ENCODE peak calls at places on chromosomes 4 and X, in five cellular contexts. U, A, R, Z and Q are unnamed samples.

GRCh38 chr4:82890913-82891727 is at the start of gene SEC31A:
- DNase-seq in A (peak; percentile 84), Z (peak; percentile 94), R (peak; percentile 92), U (peak; percentile 94), Q (peak; percentile 99)

GRCh38 chrX:25344191-25344936 is 328.6 kb upstream of the ARX start:
- DNase-seq in U (no peak), Z (no peak), A (no peak), R (no peak), Q (no peak)

GRCh38 chr4:181674315-181674714 is 568.9 kb upstream of the TENM3 start:
- DNase-seq in A (no peak), R (peak; percentile 62), Z (no peak), U (no peak), Q (no peak)

GRCh38 chr4:34182346-34182745 is 2062.0 kb downstream of the ARAP2 start:
- DNase-seq in Z (no peak), U (no peak), A (no peak), R (peak; percentile 52), Q (no peak)

GRCh38 chr4:78954048-78954666 is 14.9 kb upstream of the PAQR3 start:
- DNase-seq in Z (no peak), A (no peak), U (no peak), R (no peak), Q (no peak)

GRCh38 chr4:118154643-118155042 is 120.4 kb downstream of the NDST3 start:
- DNase-seq in R (peak; percentile 63), U (no peak), A (no peak), Z (no peak), Q (no peak)

GRCh38 chr4:141473026-141473540 is 163.3 kb upstream of the IL15 start:
- DNase-seq in Z (no peak), U (no peak), R (no peak), A (no peak), Q (no peak)

GRCh38 chrX:115719171-115719570 is 158.2 kb downstream of the PLS3 start:
- DNase-seq in A (no peak), R (no peak), Z (no peak), U (no peak), Q (no peak)

GRCh38 chr4:156298230-156298629 is 344.6 kb upstream of the CTSO start:
- DNase-seq in A (no peak), Z (no peak), U (no peak), R (peak; percentile 97), Q (no peak)

GRCh38 chr4:21811576-21811975 is 137.0 kb downstream of the KCNIP4 start:
- DNase-seq in U (no peak), R (no peak), Z (no peak), A (no peak), Q (no peak)

GRCh38 chrX:64894454-64895038 is 81.7 kb downstream of the ZC4H2 start:
- DNase-seq in A (no peak), R (peak; percentile 5), U (no peak), Z (peak; percentile 16), Q (no peak)

GRCh38 chrX:14497184-14497666 is 32.1 kb upstream of the GLRA2 start:
- DNase-seq in U (no peak), Z (peak; percentile 17), R (peak; percentile 4), A (peak; percentile 12), Q (no peak)

GRCh38 chr4:53905935-53906377 is 158.4 kb downstream of the CHIC2 start:
- DNase-seq in U (peak; percentile 60), A (peak; percentile 7), Z (no peak), R (peak; percentile 78), Q (no peak)

GRCh38 chrX:3663576-3664290 is 49.7 kb downstream of the PRKX start:
- DNase-seq in Z (peak; percentile 65), U (no peak), A (no peak), R (no peak), Q (peak; percentile 76)

GRCh38 chrX:96311366-96311765 is 373.3 kb upstream of the DIAPH2 start:
- DNase-seq in U (no peak), R (no peak), Z (no peak), A (no peak), Q (no peak)

GRCh38 chr4:152961041-152961751 is 25.1 kb downstream of the FHDC1 start:
- DNase-seq in U (no peak), A (no peak), R (no peak), Z (no peak), Q (no peak)

GRCh38 chrX:24098932-24099331 is 44.2 kb downstream of the EIF2S3 start:
- DNase-seq in R (no peak), A (no peak), Z (no peak), U (no peak), Q (no peak)

GRCh38 chrX:40054793-40055192 is 43.0 kb downstream of the BCOR start:
- DNase-seq in R (peak; percentile 62), A (no peak), U (no peak), Z (no peak), Q (no peak)

GRCh38 chr4:140052050-140052449 is 101.9 kb downstream of the MAML3 start:
- DNase-seq in A (no peak), Z (no peak), U (no peak), R (peak; percentile 51), Q (no peak)

GRCh38 chr4:81405900-81406401 is 65.8 kb downstream of the RASGEF1B start:
- DNase-seq in R (peak; percentile 77), U (no peak), A (peak; percentile 13), Z (no peak), Q (no peak)

GRCh38 chrX:115968436-115969252 is 201.9 kb upstream of the AGTR2 start:
- DNase-seq in A (no peak), Z (no peak), R (no peak), U (peak; percentile 21), Q (no peak)

GRCh38 chr4:8318509-8318908 is 49.0 kb downstream of the HTRA3 start:
- DNase-seq in R (no peak), A (no peak), U (no peak), Z (no peak), Q (peak; percentile 81)

GRCh38 chr4:141702472-141703182 is 66.2 kb downstream of the IL15 start:
- DNase-seq in A (no peak), U (no peak), R (peak; percentile 49), Z (no peak), Q (no peak)

GRCh38 chr4:178462710-178463109 is 1020.5 kb upstream of the AGA start:
- DNase-seq in R (no peak), Z (no peak), U (no peak), A (no peak), Q (no peak)

DNA sequence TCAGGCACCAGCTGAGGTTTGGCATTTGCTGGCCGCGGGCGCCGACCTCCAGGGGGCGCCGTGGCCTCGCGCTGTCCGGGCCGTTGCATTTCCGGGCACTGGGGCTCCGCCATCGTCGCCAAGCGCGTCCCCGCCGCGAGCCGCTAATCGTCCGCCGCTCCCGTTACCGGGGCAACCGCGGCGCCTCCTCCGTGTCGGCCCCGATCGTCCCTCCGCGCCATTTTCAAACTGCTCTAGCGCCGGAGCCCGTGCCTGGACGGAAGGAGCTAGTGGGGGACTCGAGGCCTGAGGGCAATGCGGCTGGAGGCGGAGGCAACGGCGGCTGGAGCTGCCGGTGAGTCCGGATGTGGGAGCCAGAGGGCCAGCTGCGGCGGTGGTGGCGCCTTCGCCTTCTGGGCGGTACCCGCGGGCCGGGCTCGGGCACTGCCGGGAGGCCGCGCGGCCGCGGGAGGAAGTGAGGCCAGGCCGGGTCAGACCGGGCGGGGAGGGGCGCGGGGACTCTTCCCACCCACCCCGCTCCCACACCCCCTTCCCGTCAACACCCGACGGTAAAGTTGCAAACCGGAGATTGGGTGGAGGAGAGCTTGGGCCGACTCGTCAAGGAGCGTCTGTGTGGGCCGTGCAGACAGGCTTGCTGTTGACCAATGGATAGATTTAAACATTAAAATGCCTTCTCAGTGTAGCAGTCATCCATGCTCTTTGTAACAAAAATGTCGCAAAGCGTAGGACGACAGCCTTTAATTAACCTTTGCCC is at the start of gene CEP135:
- DNase-seq in A (peak; percentile 75), Z (peak; percentile 89), R (peak; percentile 88), U (peak; percentile 93), Q (peak; percentile 85)
- TF ChIP-seq POLR2A in A (peak; percentile 88), Z (no peak), R (peak; percentile 80), U (no peak), Q (no peak)

DNA sequence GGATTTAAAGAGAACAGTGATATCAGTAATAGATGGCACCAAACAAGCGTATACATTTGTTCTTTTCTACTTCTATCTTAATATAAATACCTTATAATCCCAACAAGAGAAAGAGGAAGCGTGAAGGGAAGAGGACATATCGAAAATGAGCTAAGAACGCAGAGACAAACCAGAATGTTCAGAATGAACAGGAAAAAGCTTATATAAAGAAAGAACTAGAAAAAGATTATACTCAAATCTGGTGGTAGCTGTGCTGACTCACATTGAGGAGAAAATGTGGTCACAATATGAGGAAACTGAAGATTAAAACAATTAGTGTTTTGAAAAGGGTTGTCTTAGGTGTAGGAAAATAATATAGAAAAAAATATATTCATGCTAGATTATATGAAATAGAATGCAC is 2.0 kb upstream of the GPR34 start:
- DNase-seq in Z (no peak), U (no peak), R (no peak), A (no peak), Q (no peak)
- H3K4me3 ChIP-seq in Z (no peak overlapping the region), U (no peak overlapping the region), R (no peak overlapping the region), A (no peak overlapping the region), Q (no peak overlapping the region)

GRCh38 chr4:56655627-56656345 is 25.3 kb downstream of the HOPX start:
- DNase-seq in U (peak; percentile 11), R (no peak), A (no peak), Z (no peak), Q (no peak)

GRCh38 chr4:56655209-56655626 is 25.9 kb downstream of the HOPX start:
- DNase-seq in U (no peak), R (peak; percentile 12), A (no peak), Z (no peak), Q (no peak)

GRCh38 chr4:56657128-56657527 is 24.0 kb downstream of the HOPX start:
- DNase-seq in R (no peak), Z (no peak), U (no peak), A (no peak), Q (no peak)

GRCh38 chr4:56657818-56658217 is 23.3 kb downstream of the HOPX start:
- DNase-seq in Z (no peak), U (no peak), R (no peak), A (no peak), Q (no peak)

DNA sequence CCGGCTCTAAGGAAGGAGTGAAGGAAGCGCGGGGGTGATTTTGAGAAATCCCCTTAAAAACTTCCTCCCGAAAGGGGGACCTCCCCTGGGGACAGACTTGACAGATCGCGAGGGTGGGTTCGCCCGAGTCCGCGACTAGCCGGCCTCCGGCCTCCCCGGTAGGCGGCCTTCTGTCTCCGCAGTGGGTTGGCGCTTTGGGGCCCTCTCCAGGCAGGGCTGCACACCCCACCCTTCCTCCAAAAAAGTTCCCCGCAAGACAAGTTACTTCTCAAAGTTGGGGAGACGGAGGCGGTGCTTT is 24.8 kb downstream of the HOPX start:
- DNase-seq in Z (peak; percentile 23), A (no peak), R (no peak), U (no peak), Q (no peak)
- TF ChIP-seq CTCF in Z (no peak), A (peak; percentile 4), R (peak; percentile 25), U (no peak), Q (no peak)

DNA sequence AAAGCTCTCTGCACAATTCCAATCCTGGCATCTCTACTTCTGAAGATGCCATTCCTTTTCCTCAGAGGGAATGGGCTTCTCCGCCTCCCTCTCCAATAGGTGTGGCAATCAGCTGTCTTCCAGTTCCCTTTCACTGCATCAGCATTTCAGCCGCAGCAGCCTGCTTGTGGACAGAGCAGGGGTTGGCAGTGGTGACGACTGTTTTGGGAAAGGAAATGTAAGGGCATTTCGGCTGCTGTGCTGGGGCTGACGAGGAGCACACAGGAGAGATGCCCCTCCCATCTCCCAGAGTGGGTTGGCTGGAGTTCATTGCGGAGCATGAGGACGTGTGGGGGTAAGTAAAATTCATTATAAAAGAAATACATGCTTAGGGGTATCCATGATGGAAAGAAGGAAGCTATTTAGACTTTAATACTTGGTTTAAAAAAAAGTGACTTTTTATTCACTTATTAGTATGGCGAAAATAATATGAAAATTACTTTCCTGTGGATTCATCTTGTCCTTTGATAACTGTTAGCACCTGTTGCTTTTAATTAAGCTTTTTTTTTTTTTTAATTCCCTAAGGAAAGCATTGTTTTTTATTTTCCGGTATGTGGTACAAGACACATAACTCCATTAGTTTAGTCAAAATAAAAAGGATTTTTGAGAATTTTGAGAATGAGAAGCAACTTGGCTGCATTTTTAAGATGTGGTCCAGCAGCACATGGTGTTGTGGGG is at the start of gene LIMCH1:
- DNase-seq in U (peak; percentile 54), A (no peak), Z (no peak), R (no peak), Q (peak; percentile 88)
- TF ChIP-seq POLR2A in U (no peak), A (no peak), Z (no peak), R (no peak), Q (no peak)